ENCODE peak calls at places on chromosome 10, in five cellular contexts. One of them, this sample, is unnamed.

GRCh38 chr10:122407375-122408125 is 33.0 kb downstream of the PLEKHA1 start:
- DNase-seq in stimulated activated CD4-positive, alpha-beta T cell treated with anti-CD3 and anti-CD28 coated beads, Interleukin-12 subunit alpha, Interleukin-12 subunit beta, amount 100 ng/mL, for 48 hours: peak; percentile 61
- DNase-seq in PC-9: no peak
- DNase-seq in lung: no peak
- DNase-seq in foreskin fibroblast: peak; percentile 82
- DNase-seq in this sample: no peak

GRCh38 chr10:124837687-124838086 is 36.1 kb downstream of the ABRAXAS2 start:
- DNase-seq in stimulated activated CD4-positive, alpha-beta T cell treated with anti-CD3 and anti-CD28 coated beads, Interleukin-12 subunit alpha, Interleukin-12 subunit beta, amount 100 ng/mL, for 48 hours: no peak
- DNase-seq in foreskin fibroblast: peak; percentile 35
- DNase-seq in PC-9: no peak
- DNase-seq in lung: no peak
- DNase-seq in this sample: no peak

GRCh38 chr10:103168436-103168835 is 24.6 kb downstream of the NT5C2 start:
- DNase-seq in lung: no peak
- DNase-seq in PC-9: no peak
- DNase-seq in foreskin fibroblast: peak; percentile 64
- DNase-seq in stimulated activated CD4-positive, alpha-beta T cell treated with anti-CD3 and anti-CD28 coated beads, Interleukin-12 subunit alpha, Interleukin-12 subunit beta, amount 100 ng/mL, for 48 hours: no peak
- DNase-seq in this sample: no peak

GRCh38 chr10:63105811-63106755 is 27.0 kb upstream of the NRBF2 start:
- DNase-seq in PC-9: no peak
- DNase-seq in stimulated activated CD4-positive, alpha-beta T cell treated with anti-CD3 and anti-CD28 coated beads, Interleukin-12 subunit alpha, Interleukin-12 subunit beta, amount 100 ng/mL, for 48 hours: no peak
- DNase-seq in lung: peak; percentile 30
- DNase-seq in foreskin fibroblast: peak; percentile 60
- DNase-seq in this sample: no peak

GRCh38 chr10:50508315-50509051 is 115.3 kb downstream of the SGMS1 start:
- DNase-seq in PC-9: no peak
- DNase-seq in foreskin fibroblast: no peak
- DNase-seq in lung: no peak
- DNase-seq in stimulated activated CD4-positive, alpha-beta T cell treated with anti-CD3 and anti-CD28 coated beads, Interleukin-12 subunit alpha, Interleukin-12 subunit beta, amount 100 ng/mL, for 48 hours: no peak
- DNase-seq in this sample: no peak

GRCh38 chr10:75430000-75430763 is 1.2 kb upstream of the LRMDA start:
- DNase-seq in PC-9: no peak
- DNase-seq in lung: peak; percentile 67
- DNase-seq in foreskin fibroblast: no peak
- DNase-seq in stimulated activated CD4-positive, alpha-beta T cell treated with anti-CD3 and anti-CD28 coated beads, Interleukin-12 subunit alpha, Interleukin-12 subunit beta, amount 100 ng/mL, for 48 hours: no peak
- DNase-seq in this sample: peak; percentile 14

GRCh38 chr10:110259317-110259716 is 45.4 kb downstream of the SMNDC1 start:
- DNase-seq in foreskin fibroblast: no peak
- DNase-seq in lung: no peak
- DNase-seq in PC-9: no peak
- DNase-seq in stimulated activated CD4-positive, alpha-beta T cell treated with anti-CD3 and anti-CD28 coated beads, Interleukin-12 subunit alpha, Interleukin-12 subunit beta, amount 100 ng/mL, for 48 hours: no peak
- DNase-seq in this sample: no peak

GRCh38 chr10:130221456-130222375 is 85.5 kb downstream of the GLRX3 start:
- DNase-seq in stimulated activated CD4-positive, alpha-beta T cell treated with anti-CD3 and anti-CD28 coated beads, Interleukin-12 subunit alpha, Interleukin-12 subunit beta, amount 100 ng/mL, for 48 hours: no peak
- DNase-seq in PC-9: no peak
- DNase-seq in lung: no peak
- DNase-seq in foreskin fibroblast: no peak
- DNase-seq in this sample: no peak

GRCh38 chr10:6603142-6604125 is 23.4 kb upstream of the PRKCQ start:
- DNase-seq in stimulated activated CD4-positive, alpha-beta T cell treated with anti-CD3 and anti-CD28 coated beads, Interleukin-12 subunit alpha, Interleukin-12 subunit beta, amount 100 ng/mL, for 48 hours: no peak
- DNase-seq in lung: no peak
- DNase-seq in PC-9: no peak
- DNase-seq in foreskin fibroblast: no peak
- DNase-seq in this sample: no peak

GRCh38 chr10:21080246-21080645 is 183.1 kb upstream of the NEBL start:
- DNase-seq in stimulated activated CD4-positive, alpha-beta T cell treated with anti-CD3 and anti-CD28 coated beads, Interleukin-12 subunit alpha, Interleukin-12 subunit beta, amount 100 ng/mL, for 48 hours: no peak
- DNase-seq in lung: no peak
- DNase-seq in foreskin fibroblast: peak; percentile 38
- DNase-seq in PC-9: no peak
- DNase-seq in this sample: no peak

GRCh38 chr10:45319702-45320101 is 4.3 kb upstream of the OR13A1 start:
- DNase-seq in stimulated activated CD4-positive, alpha-beta T cell treated with anti-CD3 and anti-CD28 coated beads, Interleukin-12 subunit alpha, Interleukin-12 subunit beta, amount 100 ng/mL, for 48 hours: no peak
- DNase-seq in foreskin fibroblast: no peak
- DNase-seq in PC-9: no peak
- DNase-seq in lung: no peak
- DNase-seq in this sample: no peak

GRCh38 chr10:24951201-24952145 is 933 bp downstream of the PRTFDC1 start:
- DNase-seq in stimulated activated CD4-positive, alpha-beta T cell treated with anti-CD3 and anti-CD28 coated beads, Interleukin-12 subunit alpha, Interleukin-12 subunit beta, amount 100 ng/mL, for 48 hours: peak; percentile 7
- DNase-seq in foreskin fibroblast: peak; percentile 74
- DNase-seq in lung: no peak
- DNase-seq in PC-9: peak; percentile 49
- DNase-seq in this sample: no peak

GRCh38 chr10:16521311-16522016 is at the start of gene C1QL3:
- DNase-seq in PC-9: no peak
- DNase-seq in lung: no peak
- DNase-seq in foreskin fibroblast: peak; percentile 67
- DNase-seq in stimulated activated CD4-positive, alpha-beta T cell treated with anti-CD3 and anti-CD28 coated beads, Interleukin-12 subunit alpha, Interleukin-12 subunit beta, amount 100 ng/mL, for 48 hours: peak; percentile 3
- DNase-seq in this sample: no peak

GRCh38 chr10:4894335-4894734 is 68.3 kb downstream of the AKR1E2 start:
- DNase-seq in lung: no peak
- DNase-seq in PC-9: no peak
- DNase-seq in foreskin fibroblast: no peak
- DNase-seq in stimulated activated CD4-positive, alpha-beta T cell treated with anti-CD3 and anti-CD28 coated beads, Interleukin-12 subunit alpha, Interleukin-12 subunit beta, amount 100 ng/mL, for 48 hours: no peak
- DNase-seq in this sample: no peak

GRCh38 chr10:63083904-63084689 is 49.0 kb upstream of the NRBF2 start:
- DNase-seq in lung: peak; percentile 48
- DNase-seq in foreskin fibroblast: peak; percentile 84
- DNase-seq in PC-9: peak; percentile 24
- DNase-seq in stimulated activated CD4-positive, alpha-beta T cell treated with anti-CD3 and anti-CD28 coated beads, Interleukin-12 subunit alpha, Interleukin-12 subunit beta, amount 100 ng/mL, for 48 hours: peak; percentile 26
- DNase-seq in this sample: peak; percentile 23

GRCh38 chr10:26969145-26969926 is 108.6 kb upstream of the ABI1 start:
- DNase-seq in PC-9: no peak
- DNase-seq in foreskin fibroblast: no peak
- DNase-seq in lung: no peak
- DNase-seq in stimulated activated CD4-positive, alpha-beta T cell treated with anti-CD3 and anti-CD28 coated beads, Interleukin-12 subunit alpha, Interleukin-12 subunit beta, amount 100 ng/mL, for 48 hours: peak; percentile 11
- DNase-seq in this sample: no peak

GRCh38 chr10:26939957-26940354 is 79.2 kb upstream of the ABI1 start:
- DNase-seq in PC-9: no peak
- DNase-seq in lung: no peak
- DNase-seq in foreskin fibroblast: no peak
- DNase-seq in stimulated activated CD4-positive, alpha-beta T cell treated with anti-CD3 and anti-CD28 coated beads, Interleukin-12 subunit alpha, Interleukin-12 subunit beta, amount 100 ng/mL, for 48 hours: no peak
- DNase-seq in this sample: no peak

GRCh38 chr10:71836594-71836970 is 14.5 kb downstream of the PSAP start:
- DNase-seq in stimulated activated CD4-positive, alpha-beta T cell treated with anti-CD3 and anti-CD28 coated beads, Interleukin-12 subunit alpha, Interleukin-12 subunit beta, amount 100 ng/mL, for 48 hours: no peak
- DNase-seq in lung: no peak
- DNase-seq in foreskin fibroblast: peak; percentile 59
- DNase-seq in PC-9: no peak
- DNase-seq in this sample: no peak

GRCh38 chr10:30070001-30070759 is 10.8 kb upstream of the JCAD start:
- DNase-seq in stimulated activated CD4-positive, alpha-beta T cell treated with anti-CD3 and anti-CD28 coated beads, Interleukin-12 subunit alpha, Interleukin-12 subunit beta, amount 100 ng/mL, for 48 hours: no peak
- DNase-seq in PC-9: no peak
- DNase-seq in lung: no peak
- DNase-seq in foreskin fibroblast: peak; percentile 38
- DNase-seq in this sample: no peak